ENCODE peak calls at places on chromosomes 3 and 15, in four cellular contexts. J is GM13977, Q is neural crest cell, E is brain microvascular endothelial cell. I is an unnamed sample.

GRCh38 chr3:152865675-152866074 is 30.7 kb downstream of the P2RY1 start:
- DNase-seq in J (no peak), Q (no peak), E (no peak), I (no peak)

GRCh38 chr15:99996667-99997066 is 263.4 kb upstream of the LYSMD4 start:
- DNase-seq in J (no peak), Q (no peak), E (no peak), I (no peak)

GRCh38 chr15:49380912-49381311 is 42.1 kb upstream of the FGF7 start:
- DNase-seq in J (no peak), Q (no peak), E (no peak), I (no peak)

GRCh38 chr3:175743733-175744400 is 884.7 kb downstream of the NAALADL2 start:
- DNase-seq in J (no peak), Q (no peak), E (peak), I (no peak)

GRCh38 chr15:25378501-25378901 is 60.3 kb downstream of the UBE3A start:
- DNase-seq in J (no peak), Q (no peak), E (no peak), I (no peak)

GRCh38 chr3:44074181-44074580 is 167.5 kb upstream of the TOPAZ1 start:
- DNase-seq in J (no peak), Q (no peak), E (no peak), I (no peak)

GRCh38 chr3:23743141-23743784 is 62.5 kb upstream of the UBE2E1 start:
- DNase-seq in J (no peak), Q (no peak), E (no peak), I (no peak)

GRCh38 chr3:8565376-8565775 is 63.8 kb downstream of the LMCD1 start:
- DNase-seq in J (no peak), Q (no peak), E (no peak), I (no peak)

GRCh38 chr3:160929595-160929994 is 173.6 kb downstream of the PPM1L start:
- DNase-seq in J (no peak), Q (no peak), E (peak), I (no peak)

GRCh38 chr3:134009345-134010000 is 20.3 kb downstream of the SLCO2A1 start:
- DNase-seq in J (no peak), Q (no peak), E (peak), I (no peak)

GRCh38 chr15:34795267-34796081 is at the start of gene ACTC1:
- DNase-seq in J (no peak), Q (peak), E (peak), I (no peak)

GRCh38 chr15:31280037-31280830 is 46.4 kb upstream of the KLF13 start:
- DNase-seq in J (no peak), Q (peak), E (no peak), I (no peak)

GRCh38 chr3:120144267-120144666 is 50.0 kb upstream of the GSK3B start:
- DNase-seq in J (no peak), Q (no peak), E (peak), I (no peak)

GRCh38 chr15:47196057-47196456 is 521.2 kb upstream of the SEMA6D start:
- DNase-seq in J (peak), Q (peak), E (peak), I (peak)

GRCh38 chr3:20916966-20917606 is 731.1 kb upstream of the SGO1 start:
- DNase-seq in J (no peak), Q (no peak), E (no peak), I (no peak)

GRCh38 chr3:142270407-142270806 is 45.0 kb upstream of the GK5 start:
- DNase-seq in J (no peak), Q (no peak), E (no peak), I (peak)

GRCh38 chr3:32403663-32404062 is 12.0 kb downstream of the CMTM7 start:
- DNase-seq in J (no peak), Q (no peak), E (no peak), I (no peak)

GRCh38 chr3:159914421-159914820 is 74.2 kb upstream of the IL12A start:
- DNase-seq in J (no peak), Q (no peak), E (no peak), I (no peak)

GRCh38 chr3:23601020-23601822 is 204.5 kb upstream of the UBE2E1 start:
- DNase-seq in J (no peak), Q (no peak), E (no peak), I (no peak)

GRCh38 chr3:185337231-185337816 is 25.6 kb upstream of the MAP3K13 start:
- DNase-seq in J (no peak), Q (no peak), E (no peak), I (no peak)

GRCh38 chr3:161171113-161171512 is 50.0 kb upstream of the NMD3 start:
- DNase-seq in J (no peak), Q (no peak), E (peak), I (peak)

GRCh38 chr3:45204136-45204535 is 22.0 kb downstream of the TMEM158 start:
- DNase-seq in J (no peak), Q (no peak), E (peak), I (no peak)

GRCh38 chr3:131812433-131812832 is 222.4 kb downstream of the CPNE4 start:
- DNase-seq in J (no peak), Q (no peak), E (no peak), I (no peak)

GRCh38 chr3:113142476-113142875 is 68.9 kb upstream of the BOC start:
- DNase-seq in J (no peak), Q (no peak), E (no peak), I (no peak)

GRCh38 chr3:124700880-124701684 is 29.2 kb upstream of the UMPS start:
- DNase-seq in J (no peak), Q (no peak), E (peak), I (no peak)

GRCh38 chr3:143895805-143896204 is 47.5 kb upstream of the SLC9A9 start:
- DNase-seq in J (peak), Q (no peak), E (no peak), I (no peak)

GRCh38 chr15:31337352-31338031 is 10.9 kb downstream of the KLF13 start:
- DNase-seq in J (no peak), Q (no peak), E (no peak), I (peak)

GRCh38 chr3:71245052-71245488 is 338.5 kb downstream of the FOXP1 start:
- DNase-seq in J (no peak), Q (no peak), E (peak), I (no peak)

GRCh38 chr3:67006460-67006859 is 8.4 kb downstream of the KBTBD8 start:
- DNase-seq in J (no peak), Q (no peak), E (peak), I (no peak)

GRCh38 chr3:44468572-44469520 is 8.6 kb downstream of the ZNF445 start:
- DNase-seq in J (no peak), Q (no peak), E (peak), I (peak)

GRCh38 chr15:31228980-31229826 is 97.4 kb upstream of the KLF13 start:
- DNase-seq in J (peak), Q (no peak), E (no peak), I (no peak)

GRCh38 chr3:159586587-159587202 is 401.9 kb upstream of the IL12A start:
- DNase-seq in J (no peak), Q (peak), E (peak), I (no peak)

GRCh38 chr3:146970236-146970635 is 365.1 kb upstream of the PLSCR5 start:
- DNase-seq in J (no peak), Q (no peak), E (no peak), I (no peak)

GRCh38 chr3:35498506-35499210 is 140.7 kb upstream of the ARPP21 start:
- DNase-seq in J (no peak), Q (no peak), E (no peak), I (no peak)

GRCh38 chr3:19702416-19703078 is 231.5 kb downstream of the EFHB start:
- DNase-seq in J (no peak), Q (no peak), E (no peak), I (no peak)

GRCh38 chr3:147361671-147362420 is 44.5 kb downstream of the ZIC4 start:
- DNase-seq in J (peak), Q (peak), E (peak), I (peak)

DNA sequence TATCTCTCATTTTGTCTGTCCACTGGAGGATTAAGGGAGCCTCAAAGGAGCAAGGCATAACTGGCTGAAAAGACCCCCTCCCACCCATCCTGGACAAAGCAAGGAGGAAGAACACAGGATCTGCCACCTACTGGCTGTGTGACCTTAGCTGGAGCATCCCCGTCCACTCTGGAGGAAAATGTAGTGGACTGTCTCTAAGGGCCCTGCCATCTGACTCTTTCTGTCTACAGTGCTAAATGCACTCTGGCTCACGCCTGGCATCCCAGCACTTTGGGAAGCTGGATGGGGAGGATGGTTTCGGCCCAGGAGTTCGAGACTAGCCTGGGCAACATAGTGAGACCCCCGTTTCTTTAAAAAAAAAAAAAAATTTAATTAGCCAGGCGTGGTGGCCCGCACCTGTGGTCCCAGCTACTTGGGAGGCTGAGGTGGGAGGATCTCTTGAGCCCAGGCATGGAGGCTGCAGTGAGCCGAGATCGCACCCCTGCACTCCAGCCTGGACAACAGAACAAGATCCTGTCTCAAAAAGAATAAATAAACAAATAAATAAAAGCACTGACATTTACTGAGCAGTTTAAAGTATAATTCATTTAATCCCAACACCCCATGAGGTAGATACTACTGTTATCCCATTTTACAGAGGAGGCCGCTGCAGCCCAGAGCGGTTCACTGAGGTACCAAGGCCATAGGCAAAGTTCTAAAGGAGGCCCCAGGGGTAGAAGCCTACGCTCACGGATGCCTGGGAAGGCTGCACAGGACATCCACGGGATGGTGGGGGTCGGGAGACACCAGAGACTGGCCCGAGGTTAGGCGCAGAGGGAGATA is 1.1 kb downstream of the TBC1D2B start:
- DNase-seq in J (no peak), Q (no peak), E (no peak), I (peak)
- TF ChIP-seq CTCF in J (no peak), Q (no peak), E (peak), I (no peak)

DNA sequence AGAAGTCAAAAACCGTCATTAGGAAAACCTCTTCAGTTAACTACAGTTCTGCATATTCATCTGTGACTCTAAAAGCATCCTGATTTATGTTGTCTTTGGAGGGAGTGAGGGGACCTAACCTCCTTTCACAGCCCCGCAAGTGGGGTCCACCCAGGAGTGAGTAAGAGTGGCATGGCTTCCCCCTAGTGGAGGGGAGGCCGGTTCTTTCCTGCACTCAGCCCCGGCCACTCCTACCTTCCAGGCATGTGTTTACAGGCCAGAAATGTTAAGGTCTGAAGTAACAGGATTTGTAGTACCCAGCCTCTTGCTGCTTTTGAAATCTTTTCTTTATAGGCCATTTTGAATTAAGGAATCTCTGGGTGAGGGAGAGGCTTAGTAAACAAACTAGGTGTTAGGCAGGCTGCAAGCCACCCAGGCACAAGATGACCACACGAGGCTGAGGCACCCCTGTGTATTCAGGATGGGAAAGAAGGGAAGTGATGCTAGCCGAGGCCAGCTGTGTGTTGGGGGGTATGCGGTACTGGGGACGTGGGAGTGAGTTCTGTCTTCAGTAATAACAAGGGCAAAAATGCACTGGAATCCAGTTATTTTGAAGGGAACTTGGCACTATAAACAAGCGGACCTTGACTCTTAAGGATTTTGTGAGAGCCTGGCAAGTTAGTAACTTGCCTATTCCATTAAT is 50.5 kb downstream of the CTDSPL start:
- DNase-seq in J (no peak), Q (no peak), E (no peak), I (no peak)
- TF ChIP-seq CTCF in J (peak), Q (peak), E (peak), I (no peak)

GRCh38 chr3:99934984-99935797 is 117.5 kb downstream of the CMSS1 start:
- DNase-seq in J (no peak), Q (no peak), E (peak), I (no peak)
- TF ChIP-seq CTCF in J (no peak), Q (no peak), E (no peak), I (no peak)

DNA sequence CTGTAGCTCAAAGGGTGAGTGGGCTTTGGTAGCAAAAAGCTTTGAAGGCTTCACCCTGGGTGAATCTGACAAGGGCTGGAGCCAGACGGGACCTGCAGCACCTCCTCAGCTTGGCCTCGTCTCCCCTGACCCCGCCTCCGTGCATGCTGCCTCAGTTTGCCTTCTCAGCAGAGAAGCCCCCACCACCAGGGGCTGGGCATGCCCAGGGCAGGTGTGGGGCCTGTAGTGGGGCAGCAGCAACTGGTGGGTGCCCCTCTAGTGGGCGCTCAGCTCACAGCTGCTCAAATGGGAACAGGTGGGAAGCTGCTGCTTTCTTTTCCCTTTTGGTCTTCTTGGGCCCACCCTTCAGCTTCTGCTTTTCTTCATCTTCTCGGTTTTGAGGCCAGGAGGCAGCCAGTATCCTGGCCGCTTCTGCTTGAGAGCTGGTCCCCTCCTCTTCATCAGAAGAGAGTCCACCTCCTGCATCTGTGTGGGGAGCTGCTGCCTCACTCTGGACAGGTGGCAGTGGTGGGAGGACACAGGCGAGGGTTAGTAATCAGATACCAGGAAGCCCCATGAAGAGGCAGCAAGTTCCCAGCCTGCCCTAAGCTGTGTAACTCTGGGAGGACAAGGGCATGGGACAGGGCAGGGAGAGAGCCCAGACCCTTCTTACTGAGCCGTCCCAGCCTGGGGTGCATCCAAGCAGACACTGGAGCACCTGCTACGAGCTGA is 21.0 kb downstream of the TMEM43 start:
- DNase-seq in J (no peak), Q (no peak), E (no peak), I (no peak)
- TF ChIP-seq CTCF in J (no peak), Q (no peak), E (no peak), I (no peak)

GRCh38 chr15:67384761-67385160 is 130.2 kb downstream of the IQCH start:
- DNase-seq in J (no peak), Q (no peak), E (no peak), I (no peak)

GRCh38 chr15:67381416-67382045 is 126.9 kb downstream of the IQCH start:
- DNase-seq in J (no peak), Q (no peak), E (no peak), I (no peak)

GRCh38 chr15:67382723-67383122 is 128.1 kb downstream of the IQCH start:
- DNase-seq in J (no peak), Q (no peak), E (no peak), I (no peak)

GRCh38 chr15:67385971-67386370 is 131.4 kb downstream of the IQCH start:
- DNase-seq in J (no peak), Q (no peak), E (no peak), I (no peak)

DNA sequence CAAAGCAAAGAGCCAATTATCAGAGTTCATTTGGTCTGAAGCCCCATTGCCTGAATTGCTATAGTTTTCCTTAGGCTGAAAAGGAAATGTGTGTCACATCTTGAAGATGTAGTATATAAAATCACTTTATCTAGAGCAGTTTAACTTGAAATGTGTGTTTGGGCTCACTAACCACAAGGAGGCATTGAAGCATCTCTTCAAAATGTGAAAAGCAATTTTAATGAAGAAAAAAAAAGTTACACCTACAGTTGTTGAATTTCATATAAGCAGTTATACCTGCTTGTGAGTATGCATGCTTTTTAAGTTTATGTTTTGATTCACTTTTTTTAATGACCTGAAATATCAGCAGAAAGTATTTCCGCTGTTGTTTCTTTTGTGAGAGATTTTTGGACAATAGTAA is 129.3 kb downstream of the IQCH start:
- DNase-seq in J (no peak), Q (no peak), E (no peak), I (no peak)
- TF ChIP-seq CTCF in J (no peak), Q (peak), E (peak), I (no peak)

GRCh38 chr15:82647835-82648256 is 683 bp upstream of the CPEB1 start:
- DNase-seq in J (no peak), Q (no peak), E (no peak), I (peak)

GRCh38 chr15:82648257-82649103 is 1.3 kb upstream of the CPEB1 start:
- DNase-seq in J (no peak), Q (no peak), E (no peak), I (no peak)

GRCh38 chr15:82646250-82647044 is 716 bp downstream of the CPEB1 start:
- DNase-seq in J (no peak), Q (no peak), E (no peak), I (peak)

GRCh38 chr15:82649226-82649999 is 2.2 kb upstream of the CPEB1 start:
- DNase-seq in J (no peak), Q (no peak), E (no peak), I (no peak)

DNA sequence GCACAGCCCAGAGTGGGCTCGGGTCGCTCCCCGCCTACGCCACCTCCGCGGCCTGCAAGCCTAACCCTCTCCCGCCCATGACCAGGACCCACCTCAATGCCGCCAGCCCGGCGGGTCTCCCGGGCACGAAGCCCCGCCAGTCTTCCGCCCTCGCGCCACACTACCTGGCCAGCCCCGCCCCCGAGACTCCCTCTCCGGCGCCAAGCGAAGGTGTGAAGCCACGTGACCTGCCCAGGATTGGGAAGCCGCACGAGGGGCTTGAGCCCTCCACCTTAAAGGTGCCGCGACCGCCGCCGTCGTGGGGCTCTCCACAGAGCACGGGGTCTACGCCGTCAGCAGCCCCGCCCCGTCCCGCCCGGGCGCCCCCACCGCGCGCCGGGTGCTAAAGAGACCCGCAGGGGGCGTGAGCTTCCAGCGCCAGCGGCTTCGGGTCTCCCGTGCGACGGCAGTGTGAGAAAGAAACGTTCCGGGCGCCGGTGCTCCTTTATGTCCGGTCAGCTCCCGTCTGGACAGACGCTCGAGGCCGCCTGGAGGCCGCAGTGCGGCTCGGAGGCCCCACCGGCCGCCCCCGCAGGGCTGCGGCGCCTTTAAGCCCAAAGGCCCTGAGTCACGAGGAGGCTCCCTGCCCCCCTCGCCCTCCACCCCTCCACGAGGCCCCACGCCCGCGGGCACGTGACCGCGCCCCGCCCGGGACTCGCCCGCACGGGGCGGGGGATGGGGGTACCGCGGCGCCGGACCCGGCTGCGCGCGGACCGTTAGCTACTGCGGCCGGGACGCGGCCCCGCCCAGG is at the start of gene CPEB1:
- DNase-seq in J (peak), Q (peak), E (no peak), I (peak)
- TF ChIP-seq CTCF in J (peak), Q (peak), E (peak), I (no peak)

DNA sequence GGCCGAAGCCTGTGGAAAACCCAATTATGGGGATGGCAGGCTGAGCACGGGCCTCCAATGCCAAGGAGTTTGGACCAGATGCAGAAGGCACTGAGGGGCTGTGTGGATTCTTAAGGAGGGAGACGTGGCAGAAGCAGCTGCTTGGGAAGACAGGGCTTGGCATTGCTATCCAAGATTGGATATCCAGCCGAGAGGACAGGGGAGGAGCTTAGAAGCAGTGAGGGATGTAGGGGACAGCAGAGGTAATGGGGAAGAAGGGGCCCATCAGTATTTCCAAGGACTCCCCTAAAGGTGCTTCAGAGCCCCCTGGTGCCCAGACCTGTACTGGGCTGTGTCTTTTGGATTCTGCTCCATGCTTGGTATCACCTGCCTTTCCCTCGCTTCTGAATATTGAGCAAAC is 112.8 kb upstream of the TLE3 start:
- DNase-seq in J (no peak), Q (no peak), E (no peak), I (peak)
- TF ChIP-seq CTCF in J (peak), Q (no peak), E (peak), I (no peak)